ENCODE peak calls at places on chromosomes 7 and 10, in ten cellular contexts. B, H, V, Q, J, G, I, O, C and A are unnamed samples. For H3K4me1 and H3K36me3, the result is how much of the 10 kb centered on the place peaks cover.

GRCh38 chr7:16193631-16194030 is 227.7 kb downstream of the CRPPA start:
- DNase-seq in B (no peak), C (no peak), V (no peak), H (no peak), G (no peak), I (no peak), O (no peak), J (no peak), Q (peak), A (no peak)

GRCh38 chr7:17986826-17987225 is 40.8 kb downstream of the PRPS1L1 start:
- DNase-seq in Q (no peak), I (no peak), H (peak), V (no peak), B (no peak), C (no peak), G (no peak), J (peak), O (no peak), A (peak)

GRCh38 chr7:29609162-29610030 is 45.8 kb downstream of the PRR15 start:
- DNase-seq in Q (peak), V (no peak), C (peak), B (no peak), H (peak), I (no peak), J (no peak), G (no peak), O (no peak), A (peak)

GRCh38 chr7:105141068-105141467 is 127.1 kb downstream of the KMT2E start:
- DNase-seq in B (peak), G (no peak), H (peak), J (peak), C (peak), I (peak), O (no peak), V (no peak), Q (peak), A (peak)

GRCh38 chr10:70597856-70598815 is 4.4 kb downstream of the PRF1 start:
- DNase-seq in I (no peak), Q (no peak), G (no peak), O (no peak), B (no peak), C (no peak), J (no peak), V (peak), H (no peak), A (no peak)

GRCh38 chr7:76364198-76364584 is 5.4 kb upstream of the YWHAG start:
- DNase-seq in Q (no peak), V (no peak), G (no peak), B (peak), O (no peak), C (peak), I (no peak), J (peak), H (peak), A (no peak)

GRCh38 chr7:151199196-151199874 is 11.0 kb downstream of the H2BK1 start:
- DNase-seq in Q (no peak), H (no peak), J (no peak), O (no peak), C (peak), V (no peak), G (no peak), B (no peak), I (no peak), A (no peak)

GRCh38 chr10:112487964-112488363 is 40.9 kb downstream of the VTI1A start:
- DNase-seq in I (no peak), C (no peak), J (no peak), B (no peak), V (no peak), Q (no peak), O (no peak), G (no peak), H (no peak), A (no peak)

GRCh38 chr7:155739538-155740140 is 72.6 kb downstream of the SHH start:
- DNase-seq in Q (no peak), V (no peak), H (no peak), O (no peak), G (no peak), I (no peak), C (no peak), B (no peak), J (no peak), A (no peak)

GRCh38 chr7:25384820-25385560 is 156.7 kb upstream of the NPVF start:
- DNase-seq in J (no peak), H (no peak), V (no peak), G (no peak), Q (no peak), O (no peak), C (no peak), I (no peak), B (no peak), A (no peak)

GRCh38 chr7:44056681-44057080 is 8.7 kb downstream of the PGAM2 start:
- DNase-seq in J (no peak), V (no peak), Q (no peak), C (no peak), I (no peak), G (no peak), O (no peak), B (no peak), H (no peak), A (no peak)

GRCh38 chr7:133040617-133041016 is 41.3 kb downstream of the CHCHD3 start:
- DNase-seq in J (no peak), H (no peak), I (no peak), O (no peak), B (no peak), G (no peak), C (no peak), Q (no peak), V (no peak), A (no peak)

GRCh38 chr10:93383562-93383981 is 98.6 kb downstream of the MYOF start:
- DNase-seq in J (peak), I (no peak), Q (no peak), C (no peak), B (no peak), V (no peak), G (no peak), H (peak), O (no peak), A (peak)

GRCh38 chr7:132871419-132871818 is 210.5 kb downstream of the CHCHD3 start:
- DNase-seq in J (no peak), H (no peak), I (no peak), Q (no peak), B (no peak), C (no peak), G (no peak), O (no peak), V (no peak), A (no peak)

GRCh38 chr10:80289451-80290287 is at the start of gene MAT1A:
- DNase-seq in B (no peak), O (no peak), V (no peak), J (peak), I (no peak), H (no peak), C (peak), G (no peak), Q (no peak), A (peak)
- H3K4me3 ChIP-seq in B (no peak), O (no peak), V (no peak), J (no peak), I (no peak), H (no peak), C (no peak), G (no peak), Q (no peak), A (no peak)

GRCh38 chr7:27603813-27604212 is 58.9 kb downstream of the HIBADH start:
- DNase-seq in O (no peak), J (no peak), B (no peak), C (no peak), Q (no peak), G (no peak), V (no peak), I (no peak), H (no peak), A (no peak)

GRCh38 chr7:27601217-27601616 is 61.5 kb downstream of the HIBADH start:
- DNase-seq in V (no peak), I (no peak), G (no peak), Q (no peak), H (no peak), J (no peak), C (no peak), B (no peak), O (no peak), A (no peak)

GRCh38 chr7:27605283-27605682 is 57.4 kb downstream of the HIBADH start:
- DNase-seq in C (no peak), V (no peak), I (no peak), J (no peak), O (no peak), H (no peak), B (no peak), Q (no peak), G (no peak), A (no peak)

GRCh38 chr7:27602766-27603165 is 59.9 kb downstream of the HIBADH start:
- DNase-seq in O (no peak), Q (no peak), G (no peak), I (no peak), B (no peak), C (peak), H (no peak), J (no peak), V (no peak), A (no peak)

GRCh38 chr7:27600247-27600646 is 62.4 kb downstream of the HIBADH start:
- DNase-seq in Q (no peak), O (no peak), J (no peak), G (no peak), B (no peak), V (no peak), C (no peak), H (no peak), I (no peak), A (no peak)
- H3K4me1 ChIP-seq in Q (under half), O (under half), J (under half), G (under half), B (under half), V (under half), C (under half), H (under half), I (under half), A (under half)

GRCh38 chr7:48101880-48102448 is 12.9 kb downstream of the UPP1 start:
- DNase-seq in B (peak), J (no peak), H (no peak), G (no peak), C (peak), O (no peak), Q (no peak), V (no peak), I (no peak), A (no peak)

GRCh38 chr7:48102530-48102929 is 13.5 kb downstream of the UPP1 start:
- DNase-seq in O (no peak), I (no peak), V (no peak), J (no peak), G (no peak), Q (no peak), C (peak), B (no peak), H (no peak), A (no peak)

GRCh38 chr7:48106906-48107659 is 18.0 kb downstream of the UPP1 start:
- DNase-seq in O (no peak), G (no peak), B (no peak), C (no peak), I (no peak), Q (no peak), J (no peak), V (no peak), H (no peak), A (no peak)

GRCh38 chr7:48107926-48108472 is 18.9 kb downstream of the UPP1 start:
- DNase-seq in J (no peak), B (no peak), V (no peak), H (no peak), O (no peak), Q (no peak), C (no peak), I (no peak), G (no peak), A (no peak)

GRCh38 chr7:48105045-48105444 is 16.0 kb downstream of the UPP1 start:
- DNase-seq in V (no peak), O (no peak), C (no peak), H (no peak), B (no peak), G (no peak), J (no peak), I (no peak), Q (no peak), A (no peak)
- H3K36me3 ChIP-seq in V (under half), O (under half), C (half or more), H (under half), B (half or more), G (half or more), J (half or more), I (half or more), Q (under half), A (half or more)

GRCh38 chr10:91779011-91779605 is 19.1 kb upstream of the TNKS2 start:
- DNase-seq in Q (no peak), C (no peak), G (no peak), B (no peak), I (no peak), J (no peak), O (no peak), V (no peak), H (peak), A (no peak)
- H3K4me3 ChIP-seq in Q (no peak), C (no peak), G (no peak), B (no peak), I (no peak), J (no peak), O (no peak), V (no peak), H (no peak), A (no peak)

GRCh38 chr10:123858907-123859650 is 32.5 kb downstream of the CPXM2 start:
- DNase-seq in B (no peak), V (no peak), I (no peak), C (no peak), H (no peak), G (no peak), O (no peak), Q (no peak), J (no peak), A (no peak)

GRCh38 chr10:123862421-123863188 is 29.0 kb downstream of the CPXM2 start:
- DNase-seq in V (no peak), O (no peak), J (no peak), C (no peak), I (no peak), H (no peak), G (no peak), B (no peak), Q (no peak), A (peak)

GRCh38 chr10:123860209-123860608 is 31.4 kb downstream of the CPXM2 start:
- DNase-seq in H (no peak), O (no peak), C (no peak), I (no peak), V (no peak), Q (no peak), J (no peak), B (no peak), G (no peak), A (no peak)

GRCh38 chr10:123859651-123860045 is 32.0 kb downstream of the CPXM2 start:
- DNase-seq in J (no peak), V (no peak), B (no peak), H (no peak), Q (no peak), I (no peak), G (no peak), C (no peak), O (no peak), A (no peak)

DNA sequence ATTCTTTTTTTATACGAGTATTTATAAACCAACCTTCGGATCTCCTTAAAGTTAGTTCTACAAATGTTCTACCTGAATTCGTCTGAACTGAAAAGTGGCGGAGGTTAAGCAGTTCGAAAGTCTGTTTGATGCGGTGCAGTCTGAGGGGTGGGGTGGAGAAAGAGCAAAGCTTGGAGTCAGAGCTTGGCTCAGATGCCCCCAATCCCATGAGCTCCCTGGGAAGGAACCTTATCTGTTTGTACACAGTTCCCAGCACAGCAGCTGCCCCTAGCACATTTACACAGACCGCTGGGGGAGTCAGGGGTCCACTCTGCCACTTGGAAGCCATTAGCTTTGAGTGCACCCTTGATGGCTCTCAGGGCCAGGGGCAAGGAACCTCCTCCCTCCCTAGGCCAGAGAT is 30.8 kb downstream of the CPXM2 start:
- DNase-seq in Q (no peak), J (no peak), I (no peak), B (no peak), H (no peak), V (no peak), C (no peak), O (no peak), G (no peak), A (no peak)
- H3K4me1 ChIP-seq in Q (under half), J (under half), I (under half), B (under half), H (under half), V (under half), C (under half), O (under half), G (under half), A (under half)

GRCh38 chr10:73799899-73800559 is 11.4 kb downstream of the NDST2 start:
- DNase-seq in C (no peak), J (no peak), O (no peak), G (no peak), H (no peak), I (no peak), Q (no peak), B (no peak), V (no peak), A (no peak)

GRCh38 chr10:73803680-73804286 is 7.6 kb downstream of the NDST2 start:
- DNase-seq in C (no peak), I (no peak), G (no peak), Q (no peak), V (no peak), O (no peak), B (no peak), J (no peak), H (no peak), A (no peak)

GRCh38 chr10:73801253-73801590 is 10.2 kb downstream of the NDST2 start:
- DNase-seq in O (no peak), C (no peak), V (no peak), J (no peak), H (no peak), Q (no peak), I (no peak), G (no peak), B (no peak), A (no peak)

GRCh38 chr10:73800560-73801252 is 10.7 kb downstream of the NDST2 start:
- DNase-seq in C (no peak), V (no peak), G (no peak), J (no peak), I (no peak), B (no peak), O (no peak), Q (no peak), H (no peak), A (no peak)

DNA sequence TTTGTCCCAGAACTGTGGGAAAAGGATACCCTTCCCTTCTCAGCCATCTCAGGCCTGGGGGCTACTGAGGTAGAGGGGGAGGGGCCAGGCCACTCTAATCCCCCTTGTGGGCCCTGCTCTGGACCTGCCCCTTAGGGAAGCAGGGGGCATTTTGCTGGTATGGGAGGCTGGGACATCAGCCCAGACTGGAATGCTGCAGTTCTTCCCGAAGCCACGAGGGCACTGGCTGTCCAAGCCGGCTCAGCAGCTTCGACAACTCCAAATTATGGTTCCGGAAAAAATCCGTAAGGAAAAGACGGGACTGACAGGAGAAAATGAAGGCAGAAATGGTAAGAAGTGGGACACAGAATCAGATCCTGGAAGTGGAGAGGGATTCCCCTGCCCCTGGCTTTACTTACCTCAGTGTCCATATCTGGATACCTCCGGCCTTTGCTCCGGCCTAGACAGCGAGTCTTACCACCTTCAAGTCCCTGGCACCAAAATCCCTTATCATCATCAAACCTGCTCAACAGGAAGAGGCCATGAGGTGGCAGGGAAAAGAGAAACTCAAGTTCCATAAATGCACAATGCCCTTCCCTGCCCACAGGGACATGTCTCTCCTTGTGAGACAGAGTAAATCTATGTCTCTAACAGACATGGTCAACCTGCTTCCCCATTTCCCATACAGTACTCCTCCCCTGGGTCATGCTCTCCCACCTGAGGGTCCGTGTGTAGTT is 9.0 kb downstream of the NDST2 start:
- DNase-seq in Q (no peak), G (no peak), B (no peak), C (peak), I (no peak), H (no peak), O (no peak), J (no peak), V (no peak), A (no peak)
- H3K36me3 ChIP-seq in Q (half or more), G (half or more), B (half or more), C (half or more), I (half or more), H (under half), O (under half), J (half or more), V (under half), A (half or more)

GRCh38 chr10:99527526-99528255 is 5.1 kb upstream of the NKX2-3 start:
- DNase-seq in B (no peak), I (peak), O (no peak), C (peak), V (no peak), J (no peak), G (no peak), Q (no peak), H (no peak), A (no peak)

GRCh38 chr10:99529483-99530107 is 3.1 kb upstream of the NKX2-3 start:
- DNase-seq in C (no peak), Q (no peak), O (no peak), I (no peak), J (no peak), V (no peak), B (no peak), G (no peak), H (no peak), A (no peak)

GRCh38 chr10:99530108-99531025 is 2.4 kb upstream of the NKX2-3 start:
- DNase-seq in B (no peak), I (peak), J (no peak), Q (no peak), O (no peak), H (no peak), C (peak), G (no peak), V (no peak), A (no peak)

GRCh38 chr10:99528256-99528866 is 4.4 kb upstream of the NKX2-3 start:
- DNase-seq in J (no peak), C (no peak), Q (no peak), B (no peak), G (no peak), V (no peak), I (no peak), H (no peak), O (no peak), A (no peak)

GRCh38 chr10:99528867-99529285 is 3.9 kb upstream of the NKX2-3 start:
- DNase-seq in Q (no peak), G (no peak), H (no peak), B (no peak), I (no peak), V (no peak), C (no peak), J (no peak), O (no peak), A (no peak)
- H3K4me3 ChIP-seq in Q (no peak), G (no peak), H (no peak), B (no peak), I (no peak), V (no peak), C (no peak), J (no peak), O (no peak), A (no peak)

GRCh38 chr7:32559480-32559879 is 64.2 kb downstream of the AVL9 start:
- DNase-seq in O (no peak), V (no peak), H (no peak), C (no peak), J (no peak), B (no peak), I (no peak), G (no peak), Q (no peak), A (no peak)
- H3K4me1 ChIP-seq in O (under half), V (under half), H (under half), C (under half), J (under half), B (under half), I (under half), G (under half), Q (under half), A (under half)

GRCh38 chr7:149566103-149566502 is 68.5 kb upstream of the ZNF746 start:
- DNase-seq in H (no peak), O (no peak), G (no peak), V (no peak), B (no peak), C (no peak), I (no peak), J (no peak), Q (no peak), A (no peak)
- H3K36me3 ChIP-seq in H (under half), O (under half), G (under half), V (under half), B (under half), C (under half), I (under half), J (under half), Q (under half), A (under half)